ENCODE peak calls at places on chromosomes 2 and 18, in seven cellular contexts. R is Daoy, Y is fibroblast of the conjunctiva, Q is hippocampal formation, W is GM19239, V is transverse colon, O is cerebellar nuclear complex. M is an unnamed sample.

GRCh38 chr2:156436477-156437085 is 402 bp downstream of the GPD2 start:
- DNase-seq in R (peak), V (peak), O (no peak), W (no peak), Y (no peak), Q (peak), M (peak)

GRCh38 chr2:152050915-152051314 is 47.9 kb downstream of the CACNB4 start:
- DNase-seq in W (no peak), O (no peak), Q (no peak), Y (no peak), V (no peak), R (no peak), M (no peak)

GRCh38 chr18:57154389-57154788 is 7.5 kb downstream of the BOD1L2 start:
- DNase-seq in R (no peak), W (no peak), Q (no peak), O (no peak), V (no peak), Y (no peak), M (no peak)

GRCh38 chr2:65030933-65031332 is 25.3 kb upstream of the CEP68 start:
- DNase-seq in Q (no peak), W (no peak), V (no peak), O (no peak), R (no peak), Y (no peak), M (no peak)

GRCh38 chr2:28543316-28544068 is 47.6 kb downstream of the PLB1 start:
- DNase-seq in V (no peak), W (no peak), Y (no peak), O (no peak), Q (no peak), R (peak), M (no peak)

GRCh38 chr2:28346587-28346986 is 46.1 kb upstream of the FOSL2 start:
- DNase-seq in Q (no peak), W (no peak), R (no peak), Y (no peak), V (no peak), O (no peak), M (no peak)

GRCh38 chr2:157808421-157808820 is 67.7 kb downstream of the ACVR1 start:
- DNase-seq in Y (no peak), Q (no peak), R (no peak), O (no peak), V (no peak), W (no peak), M (no peak)

GRCh38 chr2:238771193-238771592 is 76.7 kb upstream of the TWIST2 start:
- DNase-seq in W (no peak), R (peak), Q (peak), V (no peak), O (no peak), Y (no peak), M (peak)

GRCh38 chr2:9153589-9153988 is 53.0 kb upstream of the ASAP2 start:
- DNase-seq in R (no peak), W (no peak), Y (no peak), O (no peak), V (no peak), Q (no peak), M (no peak)

GRCh38 chr2:26460613-26461031 is 17.3 kb downstream of the OTOF start:
- DNase-seq in Q (no peak), W (no peak), Y (no peak), R (no peak), V (peak), O (no peak), M (no peak)

GRCh38 chr2:71452565-71452964 is 796 bp upstream of the DYSF start:
- DNase-seq in O (no peak), Q (no peak), W (no peak), R (peak), V (no peak), Y (no peak), M (no peak)

GRCh38 chr2:225763711-225764110 is 364.2 kb downstream of the NYAP2 start:
- DNase-seq in Q (no peak), R (no peak), W (no peak), V (no peak), O (no peak), Y (no peak), M (no peak)

GRCh38 chr2:235494716-235495372 is 1.0 kb downstream of the AGAP1 start:
- DNase-seq in O (no peak), R (peak), Q (no peak), W (no peak), V (peak), Y (no peak), M (peak)

GRCh38 chr2:8573234-8573941 is 108.5 kb upstream of the ID2 start:
- DNase-seq in Q (no peak), V (no peak), R (no peak), W (no peak), Y (no peak), O (no peak), M (no peak)

GRCh38 chr2:13015941-13016340 is 299.2 kb downstream of the TRIB2 start:
- DNase-seq in V (no peak), R (no peak), W (no peak), Y (no peak), Q (no peak), O (no peak), M (no peak)

GRCh38 chr2:203225423-203226039 is 13.3 kb upstream of the CYP20A1 start:
- DNase-seq in Y (no peak), R (peak), O (no peak), V (no peak), Q (no peak), W (no peak), M (no peak)

GRCh38 chr2:86446060-86446459 is 4.9 kb downstream of the KDM3A start:
- DNase-seq in W (no peak), V (no peak), Y (no peak), R (no peak), O (no peak), Q (no peak), M (no peak)